ENCODE peak calls at places on chromosomes 7 and 10, in six cellular contexts. L is non-pigmented ciliary epithelial cell, B is EH, J is fibroblast of the conjunctiva, A is A172, R is nephron progenitor cell. X is an unnamed sample.

GRCh38 chr10:101094113-101094512 is 32.3 kb downstream of the KAZALD1 start:
- DNase-seq in L (no peak), B (no peak), J (no peak), A (no peak), R (no peak), X (no peak)

GRCh38 chr7:117061751-117062150 is 108.5 kb downstream of the ST7 start:
- DNase-seq in L (no peak), B (peak), J (no peak), A (no peak), R (no peak), X (no peak)

GRCh38 chr10:29590598-29591415 is 44.0 kb downstream of the SVIL start:
- DNase-seq in L (no peak), B (peak), J (peak), A (peak), R (no peak), X (peak)

GRCh38 chr10:60778978-60779668 is 845 bp downstream of the CDK1 start:
- DNase-seq in L (no peak), B (peak), J (no peak), A (peak), R (no peak), X (no peak)

GRCh38 chr7:24968165-24968564 is 11.8 kb downstream of the OSBPL3 start:
- DNase-seq in L (no peak), B (no peak), J (no peak), A (no peak), R (no peak), X (no peak)

GRCh38 chr7:139748373-139748765 is 29.4 kb downstream of the HIPK2 start:
- DNase-seq in L (no peak), B (no peak), J (no peak), A (no peak), R (no peak), X (no peak)

GRCh38 chr7:91280180-91280579 is 15.9 kb downstream of the FZD1 start:
- DNase-seq in L (no peak), B (no peak), J (no peak), A (peak), R (no peak), X (no peak)

GRCh38 chr10:24706479-24707118 is 17.1 kb downstream of the ARHGAP21 start:
- DNase-seq in L (peak), B (peak), J (peak), A (peak), R (no peak), X (peak)

GRCh38 chr10:82397859-82398258 is 522.9 kb downstream of the NRG3 start:
- DNase-seq in L (no peak), B (no peak), J (no peak), A (no peak), R (peak), X (no peak)

GRCh38 chr7:7183061-7183832 is 903 bp downstream of the C1GALT1 start:
- DNase-seq in L (no peak), B (peak), J (no peak), A (no peak), R (peak), X (no peak)

GRCh38 chr7:76364198-76364584 is 5.4 kb upstream of the YWHAG start:
- DNase-seq in L (no peak), B (peak), J (no peak), A (peak), R (no peak), X (no peak)

GRCh38 chr7:94080551-94080950 is 76.4 kb upstream of the BET1 start:
- DNase-seq in L (no peak), B (no peak), J (no peak), A (no peak), R (no peak), X (no peak)

GRCh38 chr10:95295031-95295755 is 4.4 kb upstream of the PDLIM1 start:
- DNase-seq in L (no peak), B (peak), J (no peak), A (no peak), R (peak), X (no peak)

GRCh38 chr7:17492437-17492836 is 194.0 kb downstream of the AHR start:
- DNase-seq in L (no peak), B (no peak), J (no peak), A (no peak), R (no peak), X (no peak)

GRCh38 chr10:101660268-101660667 is 34.7 kb downstream of the FBXW4 start:
- DNase-seq in L (no peak), B (no peak), J (no peak), A (no peak), R (peak), X (no peak)

GRCh38 chr7:28112467-28112866 is 68.1 kb downstream of the JAZF1 start:
- DNase-seq in L (no peak), B (no peak), J (no peak), A (no peak), R (no peak), X (no peak)

GRCh38 chr10:131810805-131811137 is 90.0 kb upstream of the PPP2R2D start:
- DNase-seq in L (no peak), B (no peak), J (no peak), A (no peak), R (no peak), X (no peak)

GRCh38 chr10:35202050-35202449 is 75.4 kb downstream of the CREM start:
- DNase-seq in L (no peak), B (no peak), J (no peak), A (no peak), R (no peak), X (no peak)

GRCh38 chr10:101032637-101033201 is 1.7 kb downstream of the SFXN3 start:
- DNase-seq in L (peak), B (peak), J (no peak), A (peak), R (no peak), X (peak)

GRCh38 chr7:8201846-8202441 is 60.0 kb downstream of the ICA1 start:
- DNase-seq in L (no peak), B (no peak), J (no peak), A (no peak), R (no peak), X (no peak)

GRCh38 chr10:944034-944831 is 12.7 kb upstream of the LARP4B start:
- DNase-seq in L (no peak), B (peak), J (peak), A (peak), R (no peak), X (peak)

GRCh38 chr10:132033632-132034031 is 32.1 kb upstream of the JAKMIP3 start:
- DNase-seq in L (no peak), B (no peak), J (no peak), A (no peak), R (no peak), X (no peak)

GRCh38 chr10:97292097-97292861 is at the start of gene ARHGAP19:
- DNase-seq in L (peak), B (peak), J (peak), A (peak), R (peak), X (peak)

GRCh38 chr10:29250066-29250465 is 38.8 kb upstream of the LYZL1 start:
- DNase-seq in L (no peak), B (no peak), J (no peak), A (no peak), R (no peak), X (no peak)

GRCh38 chr10:50917486-50917885 is 32.1 kb upstream of the A1CF start:
- DNase-seq in L (peak), B (peak), J (peak), A (peak), R (no peak), X (peak)

GRCh38 chr10:105718207-105718995 is 1077.3 kb downstream of the SORCS3 start:
- DNase-seq in L (no peak), B (no peak), J (no peak), A (no peak), R (no peak), X (no peak)

GRCh38 chr7:19378340-19378704 is 233.1 kb upstream of the FERD3L start:
- DNase-seq in L (no peak), B (no peak), J (no peak), A (no peak), R (no peak), X (no peak)

GRCh38 chr7:133797355-133797754 is 329.8 kb upstream of the LRGUK start:
- DNase-seq in L (no peak), B (no peak), J (no peak), A (no peak), R (no peak), X (no peak)

GRCh38 chr7:47681241-47681810 is 99.4 kb upstream of the TNS3 start:
- DNase-seq in L (no peak), B (no peak), J (no peak), A (no peak), R (no peak), X (no peak)

GRCh38 chr10:50312464-50313437 is 61.4 kb upstream of the ASAH2 start:
- DNase-seq in L (peak), B (peak), J (peak), A (no peak), R (no peak), X (peak)

GRCh38 chr7:7967909-7968543 is 570 bp upstream of the GLCCI1 start:
- DNase-seq in L (no peak), B (no peak), J (no peak), A (no peak), R (no peak), X (no peak)

GRCh38 chr10:48523212-48523819 is 81.6 kb downstream of the ARHGAP22 start:
- DNase-seq in L (peak), B (peak), J (peak), A (peak), R (peak), X (peak)

GRCh38 chr10:34200355-34200901 is 614.7 kb downstream of the PARD3 start:
- DNase-seq in L (no peak), B (no peak), J (no peak), A (no peak), R (no peak), X (no peak)

GRCh38 chr7:87354749-87355148 is 9.3 kb downstream of the CROT start:
- DNase-seq in L (no peak), B (no peak), J (no peak), A (peak), R (no peak), X (no peak)

GRCh38 chr10:122673731-122674130 is 25.9 kb downstream of the C10orf120 start:
- DNase-seq in L (no peak), B (no peak), J (no peak), A (no peak), R (no peak), X (no peak)

GRCh38 chr10:78717200-78717599 is 351.6 kb upstream of the ZMIZ1 start:
- DNase-seq in L (peak), B (peak), J (no peak), A (no peak), R (no peak), X (peak)